ENCODE peak calls at places on chromosomes 13 and 19, in five cellular contexts. M is EH; Y is stimulated activated naive B cell treated with anti-CD40 and anti-IgM and Interleukin-4, amounts not matched to agents 10 μg/mL and 1 μg/mL and 100 μg/mL, for 72 hours; K is naive thymus-derived CD8-positive, alpha-beta T cell; Q is AG04450. S is an unnamed sample.
A peak's percentile ranks its signal among the peaks of the same experiment; 100 is the strongest.

GRCh38 chr13:27853345-27853744 is 61.1 kb downstream of the GSX1 start:
- DNase-seq in Q (no peak), K (no peak), Y (no peak), M (no peak), S (no peak)

GRCh38 chr19:4389511-4390016 is 10.8 kb downstream of the SH3GL1 start:
- DNase-seq in K (no peak), Y (no peak), M (no peak), Q (no peak), S (no peak)

GRCh38 chr19:3910105-3910504 is 22.8 kb upstream of the NMRK2 start:
- DNase-seq in Q (no peak), M (no peak), Y (no peak), K (no peak), S (no peak)

GRCh38 chr13:80276371-80277289 is 64.3 kb downstream of the SPRY2 start:
- DNase-seq in M (peak; percentile 58), K (no peak), Q (no peak), Y (no peak), S (peak; percentile 64)

GRCh38 chr19:13788991-13789390 is 6.3 kb upstream of the ZSWIM4 start:
- DNase-seq in Q (no peak), Y (no peak), M (peak; percentile 97), K (no peak), S (no peak)

GRCh38 chr19:12794936-12795335 is 3.6 kb downstream of the JUNB start:
- DNase-seq in Q (no peak), Y (no peak), M (no peak), K (no peak), S (no peak)

GRCh38 chr13:24923305-24923640 is 159.3 kb downstream of the RNF17 start:
- DNase-seq in Y (peak; percentile 33), Q (peak; percentile 47), K (no peak), M (peak; percentile 84), S (peak; percentile 64)

GRCh38 chr19:3510727-3511126 is 4.6 kb downstream of the FZR1 start:
- DNase-seq in M (no peak), K (no peak), Q (no peak), Y (no peak), S (no peak)

GRCh38 chr13:80133631-80134083 is 207.3 kb downstream of the SPRY2 start:
- DNase-seq in K (no peak), Y (no peak), M (no peak), Q (no peak), S (no peak)

GRCh38 chr13:44396295-44396962 is 22.8 kb downstream of the SERP2 start:
- DNase-seq in Y (no peak), K (no peak), Q (no peak), M (no peak), S (no peak)

GRCh38 chr13:27808866-27809546 is 16.7 kb downstream of the GSX1 start:
- DNase-seq in K (no peak), Q (no peak), Y (no peak), M (no peak), S (peak; percentile 1)

GRCh38 chr19:30320466-30320865 is 51.7 kb upstream of the ZNF536 start:
- DNase-seq in M (no peak), K (no peak), Y (no peak), Q (no peak), S (no peak)

GRCh38 chr13:36807616-36808015 is 11.4 kb upstream of the RFXAP start:
- DNase-seq in Q (no peak), K (no peak), Y (no peak), M (no peak), S (no peak)

GRCh38 chr13:40255551-40255950 is 410.9 kb downstream of the FOXO1 start:
- DNase-seq in Y (no peak), Q (no peak), K (no peak), M (no peak), S (no peak)

GRCh38 chr19:53849237-53849676 is 18.4 kb upstream of the MYADM start:
- DNase-seq in Y (no peak), K (no peak), M (peak; percentile 93), Q (no peak), S (peak; percentile 81)

GRCh38 chr13:40680659-40681323 is 14.3 kb upstream of the FOXO1 start:
- DNase-seq in K (no peak), M (no peak), Q (no peak), Y (no peak), S (no peak)

GRCh38 chr13:32790731-32791130 is 204.5 kb downstream of the PDS5B start:
- DNase-seq in Y (no peak), K (no peak), M (peak; percentile 9), Q (no peak), S (no peak)

GRCh38 chr19:2532252-2533071 is 56.5 kb downstream of the GADD45B start:
- DNase-seq in Q (no peak), Y (no peak), M (peak; percentile 96), K (no peak), S (peak; percentile 96)

GRCh38 chr13:29925457-29925856 is 75.0 kb upstream of the UBL3 start:
- DNase-seq in M (peak; percentile 86), Y (no peak), K (no peak), Q (no peak), S (peak; percentile 75)

GRCh38 chr13:110305949-110306339 is 1.0 kb downstream of the COL4A1 start:
- DNase-seq in K (no peak), M (peak; percentile 57), Y (no peak), Q (no peak), S (no peak)

GRCh38 chr19:3302755-3303154 is 63.6 kb upstream of the NFIC start:
- DNase-seq in Y (no peak), Q (no peak), M (no peak), K (no peak), S (no peak)

GRCh38 chr13:103516009-103516795 is 450.0 kb upstream of the SLC10A2 start:
- DNase-seq in Y (no peak), Q (no peak), M (no peak), K (no peak), S (no peak)

GRCh38 chr13:79589605-79590511 is 108.9 kb downstream of the NDFIP2 start:
- DNase-seq in Q (no peak), Y (no peak), K (no peak), M (peak; percentile 1), S (no peak)